ENCODE peak calls at places on chromosomes 3 and 15, in seven cellular contexts. One of them, this sample, is unnamed.

GRCh38 chr3:152558386-152558785 is 276.5 kb upstream of the P2RY1 start:
- DNase-seq in heart right ventricle: no peak
- DNase-seq in BJ: no peak
- DNase-seq in lung: no peak
- DNase-seq in astrocyte of the spinal cord: no peak
- DNase-seq in tibial artery: no peak
- DNase-seq in upper lobe of right lung: no peak
- DNase-seq in this sample: no peak

GRCh38 chr15:40567111-40567510 is 2.0 kb upstream of the RPUSD2 start:
- DNase-seq in upper lobe of right lung: no peak
- DNase-seq in tibial artery: no peak
- DNase-seq in astrocyte of the spinal cord: no peak
- DNase-seq in heart right ventricle: no peak
- DNase-seq in BJ: no peak
- DNase-seq in lung: no peak
- DNase-seq in this sample: no peak

GRCh38 chr15:65558336-65558735 is 28.1 kb downstream of the HACD3 start:
- DNase-seq in BJ: no peak
- DNase-seq in tibial artery: no peak
- DNase-seq in heart right ventricle: no peak
- DNase-seq in upper lobe of right lung: no peak
- DNase-seq in astrocyte of the spinal cord: peak
- DNase-seq in lung: no peak
- DNase-seq in this sample: no peak

GRCh38 chr3:69212411-69213160 is 90.2 kb upstream of the LMOD3 start:
- DNase-seq in BJ: no peak
- DNase-seq in heart right ventricle: no peak
- DNase-seq in astrocyte of the spinal cord: peak
- DNase-seq in upper lobe of right lung: no peak
- DNase-seq in tibial artery: no peak
- DNase-seq in lung: no peak
- DNase-seq in this sample: no peak

GRCh38 chr15:99324082-99324620 is 72.9 kb downstream of the LRRC28 start:
- DNase-seq in heart right ventricle: peak
- DNase-seq in upper lobe of right lung: no peak
- DNase-seq in tibial artery: peak
- DNase-seq in lung: no peak
- DNase-seq in BJ: peak
- DNase-seq in astrocyte of the spinal cord: peak
- DNase-seq in this sample: no peak

GRCh38 chr3:171770689-171771620 is 39.3 kb downstream of the PLD1 start:
- DNase-seq in BJ: no peak
- DNase-seq in heart right ventricle: peak
- DNase-seq in tibial artery: peak
- DNase-seq in astrocyte of the spinal cord: peak
- DNase-seq in lung: peak
- DNase-seq in upper lobe of right lung: no peak
- DNase-seq in this sample: peak

GRCh38 chr3:127544806-127545545 is 45.6 kb downstream of the TPRA1 start:
- DNase-seq in astrocyte of the spinal cord: no peak
- DNase-seq in lung: no peak
- DNase-seq in heart right ventricle: no peak
- DNase-seq in upper lobe of right lung: no peak
- DNase-seq in BJ: no peak
- DNase-seq in tibial artery: no peak
- DNase-seq in this sample: no peak

GRCh38 chr3:35649405-35649804 is 10.1 kb downstream of the ARPP21 start:
- DNase-seq in tibial artery: no peak
- DNase-seq in astrocyte of the spinal cord: no peak
- DNase-seq in heart right ventricle: no peak
- DNase-seq in upper lobe of right lung: no peak
- DNase-seq in BJ: no peak
- DNase-seq in lung: no peak
- DNase-seq in this sample: no peak

GRCh38 chr3:135450985-135451384 is 514.5 kb upstream of the PPP2R3A start:
- DNase-seq in BJ: no peak
- DNase-seq in tibial artery: no peak
- DNase-seq in heart right ventricle: no peak
- DNase-seq in astrocyte of the spinal cord: no peak
- DNase-seq in lung: no peak
- DNase-seq in upper lobe of right lung: no peak
- DNase-seq in this sample: no peak

GRCh38 chr3:126419886-126420786 is 25.4 kb downstream of the CFAP100 start:
- DNase-seq in tibial artery: no peak
- DNase-seq in upper lobe of right lung: peak
- DNase-seq in heart right ventricle: no peak
- DNase-seq in BJ: no peak
- DNase-seq in astrocyte of the spinal cord: no peak
- DNase-seq in lung: no peak
- DNase-seq in this sample: no peak

GRCh38 chr15:99711685-99712084 is 21.6 kb downstream of the LYSMD4 start:
- DNase-seq in astrocyte of the spinal cord: no peak
- DNase-seq in tibial artery: no peak
- DNase-seq in lung: no peak
- DNase-seq in BJ: no peak
- DNase-seq in upper lobe of right lung: no peak
- DNase-seq in heart right ventricle: peak
- DNase-seq in this sample: no peak

GRCh38 chr3:46236294-46237054 is 5.8 kb upstream of the CCR3 start:
- DNase-seq in astrocyte of the spinal cord: no peak
- DNase-seq in lung: no peak
- DNase-seq in BJ: no peak
- DNase-seq in heart right ventricle: no peak
- DNase-seq in upper lobe of right lung: no peak
- DNase-seq in tibial artery: no peak
- DNase-seq in this sample: no peak

GRCh38 chr3:73520931-73521461 is 103.7 kb downstream of the PDZRN3 start:
- DNase-seq in tibial artery: peak
- DNase-seq in upper lobe of right lung: no peak
- DNase-seq in lung: no peak
- DNase-seq in astrocyte of the spinal cord: no peak
- DNase-seq in heart right ventricle: no peak
- DNase-seq in BJ: no peak
- DNase-seq in this sample: peak

GRCh38 chr3:136070953-136071949 is 105.7 kb downstream of the PPP2R3A start:
- DNase-seq in heart right ventricle: peak
- DNase-seq in astrocyte of the spinal cord: peak
- DNase-seq in lung: no peak
- DNase-seq in upper lobe of right lung: no peak
- DNase-seq in tibial artery: peak
- DNase-seq in BJ: peak
- DNase-seq in this sample: no peak

GRCh38 chr3:187150599-187150998 is 11.3 kb upstream of the RPL39L start:
- DNase-seq in lung: no peak
- DNase-seq in astrocyte of the spinal cord: no peak
- DNase-seq in upper lobe of right lung: no peak
- DNase-seq in BJ: no peak
- DNase-seq in tibial artery: peak
- DNase-seq in heart right ventricle: no peak
- DNase-seq in this sample: no peak

GRCh38 chr3:44942202-44942921 is 33.6 kb downstream of the ZDHHC3 start:
- DNase-seq in BJ: no peak
- DNase-seq in upper lobe of right lung: no peak
- DNase-seq in lung: no peak
- DNase-seq in heart right ventricle: no peak
- DNase-seq in astrocyte of the spinal cord: peak
- DNase-seq in tibial artery: no peak
- DNase-seq in this sample: no peak

GRCh38 chr15:99911824-99912223 is 178.6 kb upstream of the LYSMD4 start:
- DNase-seq in heart right ventricle: no peak
- DNase-seq in BJ: no peak
- DNase-seq in lung: no peak
- DNase-seq in tibial artery: no peak
- DNase-seq in upper lobe of right lung: no peak
- DNase-seq in astrocyte of the spinal cord: no peak
- DNase-seq in this sample: no peak

GRCh38 chr3:49469037-49469875 is 811 bp upstream of the DAG1 start:
- DNase-seq in heart right ventricle: peak
- DNase-seq in upper lobe of right lung: peak
- DNase-seq in lung: peak
- DNase-seq in BJ: peak
- DNase-seq in tibial artery: peak
- DNase-seq in astrocyte of the spinal cord: peak
- DNase-seq in this sample: peak

DNA sequence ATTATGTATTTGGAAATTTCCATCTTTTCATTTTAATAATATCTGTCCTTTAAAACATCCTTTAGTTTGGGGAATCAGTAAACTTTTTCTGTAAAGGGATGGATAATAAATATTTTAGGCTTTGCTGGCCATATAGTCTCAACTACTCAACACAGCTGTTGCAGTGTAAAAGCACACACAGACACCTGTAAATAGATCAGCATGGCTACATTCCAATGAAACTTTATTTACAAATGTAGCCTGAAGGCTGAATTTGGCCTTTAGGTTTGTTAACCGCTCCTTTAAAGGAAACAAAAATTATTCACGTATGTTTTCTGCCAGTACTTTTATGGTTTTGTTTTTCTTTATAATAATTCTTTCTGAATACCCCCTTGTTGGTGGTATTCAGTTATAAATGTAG is 184.8 kb downstream of the ADAMTSL3 start:
- DNase-seq in BJ: no peak
- DNase-seq in lung: no peak
- DNase-seq in upper lobe of right lung: no peak
- DNase-seq in heart right ventricle: no peak
- DNase-seq in astrocyte of the spinal cord: no peak
- DNase-seq in tibial artery: no peak
- DNase-seq in this sample: no peak
- H3K4me3 ChIP-seq in BJ: no peak
- H3K4me3 ChIP-seq in lung: no peak
- H3K4me3 ChIP-seq in upper lobe of right lung: no peak
- H3K4me3 ChIP-seq in heart right ventricle: no peak
- H3K4me3 ChIP-seq in astrocyte of the spinal cord: no peak
- H3K4me3 ChIP-seq in tibial artery: no peak
- H3K4me3 ChIP-seq in this sample: no peak

DNA sequence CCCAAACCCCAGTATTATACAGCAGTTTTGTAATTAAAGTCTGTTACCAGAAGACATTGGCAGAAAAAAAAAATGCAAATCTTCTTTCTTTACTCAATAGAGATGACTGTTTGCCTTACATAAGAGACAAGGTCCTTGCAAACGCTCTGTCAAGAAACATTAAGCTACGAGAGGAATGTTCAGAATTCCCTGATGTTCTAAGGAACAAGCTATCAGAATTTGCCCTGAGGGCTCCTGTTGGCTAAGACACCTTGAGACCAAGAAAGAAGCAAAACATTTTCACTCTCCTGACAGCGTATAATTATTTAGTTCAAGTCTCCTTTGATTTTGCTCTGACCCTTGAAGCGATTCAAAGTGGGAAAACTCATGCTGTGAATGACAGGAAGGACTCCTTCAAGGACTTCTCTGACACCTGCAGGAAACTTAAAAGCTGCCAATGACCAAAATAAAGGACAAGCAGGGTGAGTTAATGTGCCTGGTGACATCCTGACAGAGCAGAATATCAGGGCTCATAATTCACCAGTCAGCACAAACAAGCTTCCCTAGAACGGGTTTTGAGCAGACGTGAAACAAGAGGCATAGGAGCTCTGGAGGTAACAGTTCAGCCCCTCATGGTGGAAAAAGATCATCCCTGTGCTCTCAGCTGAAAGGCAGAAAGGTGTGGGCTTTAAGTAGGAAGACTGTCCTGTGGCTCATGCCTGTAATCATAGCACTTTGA is 2.5 kb downstream of the SCAMP2 start:
- DNase-seq in upper lobe of right lung: no peak
- DNase-seq in heart right ventricle: no peak
- DNase-seq in tibial artery: no peak
- DNase-seq in lung: no peak
- DNase-seq in BJ: no peak
- DNase-seq in astrocyte of the spinal cord: no peak
- DNase-seq in this sample: no peak
- H3K4me3 ChIP-seq in upper lobe of right lung: peak
- H3K4me3 ChIP-seq in heart right ventricle: no peak
- H3K4me3 ChIP-seq in tibial artery: no peak
- H3K4me3 ChIP-seq in lung: no peak
- H3K4me3 ChIP-seq in BJ: no peak
- H3K4me3 ChIP-seq in astrocyte of the spinal cord: no peak
- H3K4me3 ChIP-seq in this sample: peak

GRCh38 chr3:146139586-146140110 is 21.3 kb downstream of the PLOD2 start:
- DNase-seq in upper lobe of right lung: no peak
- DNase-seq in lung: no peak
- DNase-seq in BJ: no peak
- DNase-seq in heart right ventricle: no peak
- DNase-seq in astrocyte of the spinal cord: no peak
- DNase-seq in tibial artery: no peak
- DNase-seq in this sample: no peak

GRCh38 chr3:146148468-146148931 is 12.5 kb downstream of the PLOD2 start:
- DNase-seq in astrocyte of the spinal cord: no peak
- DNase-seq in BJ: no peak
- DNase-seq in tibial artery: no peak
- DNase-seq in lung: no peak
- DNase-seq in heart right ventricle: no peak
- DNase-seq in upper lobe of right lung: no peak
- DNase-seq in this sample: no peak

GRCh38 chr3:146145642-146146041 is 15.3 kb downstream of the PLOD2 start:
- DNase-seq in BJ: no peak
- DNase-seq in lung: no peak
- DNase-seq in upper lobe of right lung: no peak
- DNase-seq in astrocyte of the spinal cord: no peak
- DNase-seq in heart right ventricle: no peak
- DNase-seq in tibial artery: no peak
- DNase-seq in this sample: no peak

GRCh38 chr3:146138904-146139303 is 22.1 kb downstream of the PLOD2 start:
- DNase-seq in tibial artery: no peak
- DNase-seq in lung: no peak
- DNase-seq in astrocyte of the spinal cord: no peak
- DNase-seq in BJ: no peak
- DNase-seq in upper lobe of right lung: no peak
- DNase-seq in heart right ventricle: no peak
- DNase-seq in this sample: no peak

GRCh38 chr3:146142757-146143156 is 18.2 kb downstream of the PLOD2 start:
- DNase-seq in lung: no peak
- DNase-seq in heart right ventricle: no peak
- DNase-seq in BJ: no peak
- DNase-seq in upper lobe of right lung: no peak
- DNase-seq in tibial artery: no peak
- DNase-seq in astrocyte of the spinal cord: peak
- DNase-seq in this sample: no peak
- H3K4me3 ChIP-seq in lung: no peak
- H3K4me3 ChIP-seq in heart right ventricle: no peak
- H3K4me3 ChIP-seq in BJ: no peak
- H3K4me3 ChIP-seq in upper lobe of right lung: no peak
- H3K4me3 ChIP-seq in tibial artery: no peak
- H3K4me3 ChIP-seq in astrocyte of the spinal cord: no peak
- H3K4me3 ChIP-seq in this sample: no peak

GRCh38 chr3:89180334-89180733 is 72.9 kb downstream of the EPHA3 start:
- DNase-seq in BJ: no peak
- DNase-seq in lung: no peak
- DNase-seq in astrocyte of the spinal cord: peak
- DNase-seq in tibial artery: no peak
- DNase-seq in upper lobe of right lung: no peak
- DNase-seq in heart right ventricle: no peak
- DNase-seq in this sample: no peak
- H3K4me3 ChIP-seq in BJ: no peak
- H3K4me3 ChIP-seq in lung: no peak
- H3K4me3 ChIP-seq in astrocyte of the spinal cord: no peak
- H3K4me3 ChIP-seq in tibial artery: no peak
- H3K4me3 ChIP-seq in upper lobe of right lung: no peak
- H3K4me3 ChIP-seq in heart right ventricle: no peak
- H3K4me3 ChIP-seq in this sample: no peak

GRCh38 chr3:125353659-125354058 is 21.5 kb downstream of the ZNF148 start:
- DNase-seq in astrocyte of the spinal cord: no peak
- DNase-seq in heart right ventricle: no peak
- DNase-seq in tibial artery: no peak
- DNase-seq in lung: no peak
- DNase-seq in upper lobe of right lung: no peak
- DNase-seq in BJ: no peak
- DNase-seq in this sample: no peak
- H3K4me3 ChIP-seq in astrocyte of the spinal cord: no peak
- H3K4me3 ChIP-seq in heart right ventricle: no peak
- H3K4me3 ChIP-seq in tibial artery: no peak
- H3K4me3 ChIP-seq in lung: no peak
- H3K4me3 ChIP-seq in upper lobe of right lung: no peak
- H3K4me3 ChIP-seq in BJ: no peak
- H3K4me3 ChIP-seq in this sample: no peak